ENCODE peak calls at places on chromosomes 3 and 15, in ten cellular contexts. One of them, this sample, is unnamed.

GRCh38 chr3:133595341-133595740 is 21.9 kb downstream of the CDV3 start:
- DNase-seq in heart right ventricle: no peak
- DNase-seq in AG04450: no peak
- DNase-seq in breast epithelium: no peak
- DNase-seq in upper lobe of right lung: no peak
- DNase-seq in fibroblast of lung: no peak
- DNase-seq in heart left ventricle: no peak
- DNase-seq in CD4-positive, alpha-beta memory T cell: no peak
- DNase-seq in Panc1: no peak
- DNase-seq in effector memory CD4-positive, alpha-beta T cell: no peak
- DNase-seq in this sample: no peak

GRCh38 chr3:171256445-171257250 is 203.6 kb downstream of the TNIK start:
- DNase-seq in heart right ventricle: no peak
- DNase-seq in CD4-positive, alpha-beta memory T cell: no peak
- DNase-seq in breast epithelium: no peak
- DNase-seq in fibroblast of lung: peak; percentile 12
- DNase-seq in Panc1: no peak
- DNase-seq in AG04450: no peak
- DNase-seq in effector memory CD4-positive, alpha-beta T cell: no peak
- DNase-seq in heart left ventricle: no peak
- DNase-seq in upper lobe of right lung: no peak
- DNase-seq in this sample: no peak

GRCh38 chr3:13124631-13125030 is 51.4 kb upstream of the IQSEC1 start:
- DNase-seq in CD4-positive, alpha-beta memory T cell: no peak
- DNase-seq in heart left ventricle: no peak
- DNase-seq in heart right ventricle: no peak
- DNase-seq in Panc1: no peak
- DNase-seq in fibroblast of lung: no peak
- DNase-seq in AG04450: no peak
- DNase-seq in effector memory CD4-positive, alpha-beta T cell: no peak
- DNase-seq in upper lobe of right lung: peak; percentile 40
- DNase-seq in breast epithelium: no peak
- DNase-seq in this sample: no peak

GRCh38 chr3:42061711-42062408 is 29.3 kb upstream of the TRAK1 start:
- DNase-seq in heart left ventricle: peak; percentile 92
- DNase-seq in AG04450: peak; percentile 63
- DNase-seq in upper lobe of right lung: no peak
- DNase-seq in fibroblast of lung: peak; percentile 90
- DNase-seq in Panc1: no peak
- DNase-seq in effector memory CD4-positive, alpha-beta T cell: no peak
- DNase-seq in breast epithelium: peak; percentile 45
- DNase-seq in CD4-positive, alpha-beta memory T cell: no peak
- DNase-seq in heart right ventricle: peak; percentile 74
- DNase-seq in this sample: peak; percentile 91

GRCh38 chr3:189260556-189261493 is 89.1 kb downstream of the TPRG1 start:
- DNase-seq in effector memory CD4-positive, alpha-beta T cell: no peak
- DNase-seq in AG04450: no peak
- DNase-seq in CD4-positive, alpha-beta memory T cell: no peak
- DNase-seq in Panc1: no peak
- DNase-seq in fibroblast of lung: no peak
- DNase-seq in breast epithelium: peak; percentile 81
- DNase-seq in heart right ventricle: peak; percentile 59
- DNase-seq in upper lobe of right lung: peak; percentile 72
- DNase-seq in heart left ventricle: peak; percentile 67
- DNase-seq in this sample: peak; percentile 81

GRCh38 chr3:46214751-46215352 is 6.7 kb upstream of the CCR1 start:
- DNase-seq in breast epithelium: no peak
- DNase-seq in effector memory CD4-positive, alpha-beta T cell: no peak
- DNase-seq in upper lobe of right lung: peak; percentile 88
- DNase-seq in AG04450: no peak
- DNase-seq in CD4-positive, alpha-beta memory T cell: no peak
- DNase-seq in fibroblast of lung: peak; percentile 9
- DNase-seq in heart left ventricle: no peak
- DNase-seq in Panc1: no peak
- DNase-seq in heart right ventricle: no peak
- DNase-seq in this sample: no peak

GRCh38 chr15:49045691-49046112 is 544 bp downstream of the SECISBP2L start:
- DNase-seq in AG04450: no peak
- DNase-seq in heart left ventricle: no peak
- DNase-seq in heart right ventricle: no peak
- DNase-seq in effector memory CD4-positive, alpha-beta T cell: no peak
- DNase-seq in upper lobe of right lung: no peak
- DNase-seq in fibroblast of lung: peak; percentile 40
- DNase-seq in CD4-positive, alpha-beta memory T cell: peak; percentile 13
- DNase-seq in Panc1: no peak
- DNase-seq in breast epithelium: no peak
- DNase-seq in this sample: no peak

GRCh38 chr3:69740103-69741021 is 1.1 kb downstream of the MITF start:
- DNase-seq in Panc1: no peak
- DNase-seq in CD4-positive, alpha-beta memory T cell: no peak
- DNase-seq in fibroblast of lung: no peak
- DNase-seq in heart left ventricle: peak; percentile 40
- DNase-seq in upper lobe of right lung: peak; percentile 87
- DNase-seq in breast epithelium: peak; percentile 28
- DNase-seq in heart right ventricle: peak; percentile 22
- DNase-seq in AG04450: no peak
- DNase-seq in effector memory CD4-positive, alpha-beta T cell: no peak
- DNase-seq in this sample: no peak

GRCh38 chr3:127817331-127817821 is 4.9 kb downstream of the MGLL start:
- DNase-seq in upper lobe of right lung: no peak
- DNase-seq in CD4-positive, alpha-beta memory T cell: no peak
- DNase-seq in Panc1: peak; percentile 85
- DNase-seq in effector memory CD4-positive, alpha-beta T cell: no peak
- DNase-seq in AG04450: no peak
- DNase-seq in heart right ventricle: no peak
- DNase-seq in fibroblast of lung: peak; percentile 81
- DNase-seq in breast epithelium: no peak
- DNase-seq in heart left ventricle: peak; percentile 45
- DNase-seq in this sample: no peak

DNA sequence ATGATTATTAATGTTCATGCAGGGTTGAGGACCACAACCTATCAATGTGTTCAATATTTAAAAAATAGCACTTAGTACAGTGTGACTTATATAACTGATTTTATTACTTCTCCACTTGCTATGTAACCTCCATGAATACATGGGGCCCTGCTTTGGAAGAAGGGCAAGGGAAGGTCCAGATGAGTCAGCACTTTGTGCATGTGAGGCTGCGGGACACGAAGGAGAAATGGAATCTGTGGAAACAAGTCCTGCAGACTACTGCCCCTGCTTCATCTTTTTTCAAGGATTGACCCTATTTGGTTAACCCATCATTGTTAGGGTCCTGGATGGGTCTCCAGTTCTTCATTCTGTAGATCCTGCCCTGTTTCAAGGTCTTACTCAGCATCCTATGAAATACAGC is 1.6 kb downstream of the NXPE3 start:
- DNase-seq in heart left ventricle: peak; percentile 47
- DNase-seq in CD4-positive, alpha-beta memory T cell: no peak
- DNase-seq in AG04450: peak; percentile 61
- DNase-seq in effector memory CD4-positive, alpha-beta T cell: no peak
- DNase-seq in breast epithelium: no peak
- DNase-seq in Panc1: peak; percentile 33
- DNase-seq in upper lobe of right lung: no peak
- DNase-seq in heart right ventricle: no peak
- DNase-seq in fibroblast of lung: peak; percentile 89
- DNase-seq in this sample: no peak
- H3K4me3 ChIP-seq in heart left ventricle: no peak overlapping the region
- H3K4me3 ChIP-seq in CD4-positive, alpha-beta memory T cell: no peak overlapping the region
- H3K4me3 ChIP-seq in AG04450: peak overlapping the region; percentile 93
- H3K4me3 ChIP-seq in effector memory CD4-positive, alpha-beta T cell: no peak overlapping the region
- H3K4me3 ChIP-seq in breast epithelium: peak overlapping the region; percentile 86
- H3K4me3 ChIP-seq in Panc1: peak overlapping the region; percentile 76
- H3K4me3 ChIP-seq in upper lobe of right lung: peak overlapping the region; percentile 94
- H3K4me3 ChIP-seq in heart right ventricle: peak overlapping the region; percentile 98
- H3K4me3 ChIP-seq in fibroblast of lung: peak overlapping the region; percentile 79
- H3K4me3 ChIP-seq in this sample: peak overlapping the region; percentile 89

DNA sequence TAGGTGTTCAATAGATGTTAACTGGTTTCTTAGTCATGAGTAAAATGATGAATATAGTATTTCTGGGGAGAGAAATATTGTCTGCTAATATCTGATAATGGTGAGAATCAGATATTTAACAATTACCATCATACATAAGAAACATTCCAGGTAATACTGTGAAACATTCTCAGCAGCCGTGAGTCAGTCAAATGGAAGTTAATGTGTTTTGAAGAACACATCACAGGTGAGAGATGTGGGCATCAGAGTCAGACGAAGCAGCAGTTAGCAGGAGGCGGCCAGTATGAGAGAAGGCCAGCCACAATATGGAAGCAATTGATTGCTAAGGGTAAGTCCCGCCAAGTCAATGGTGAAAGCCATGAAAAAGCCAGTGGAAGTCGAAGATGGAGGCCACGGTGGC is 1035.9 kb downstream of the TUSC7 start:
- DNase-seq in heart left ventricle: no peak
- DNase-seq in Panc1: no peak
- DNase-seq in upper lobe of right lung: no peak
- DNase-seq in AG04450: no peak
- DNase-seq in effector memory CD4-positive, alpha-beta T cell: no peak
- DNase-seq in CD4-positive, alpha-beta memory T cell: no peak
- DNase-seq in fibroblast of lung: no peak
- DNase-seq in breast epithelium: no peak
- DNase-seq in heart right ventricle: no peak
- DNase-seq in this sample: no peak
- H3K9me3 ChIP-seq in heart left ventricle: no peaks in the 10 kb centered on the region
- H3K9me3 ChIP-seq in Panc1: no peaks in the 10 kb centered on the region
- H3K9me3 ChIP-seq in upper lobe of right lung: no peaks in the 10 kb centered on the region
- H3K9me3 ChIP-seq in AG04450: no peaks in the 10 kb centered on the region
- H3K9me3 ChIP-seq in effector memory CD4-positive, alpha-beta T cell: no peaks in the 10 kb centered on the region
- H3K9me3 ChIP-seq in CD4-positive, alpha-beta memory T cell: no peaks in the 10 kb centered on the region
- H3K9me3 ChIP-seq in fibroblast of lung: no peaks in the 10 kb centered on the region
- H3K9me3 ChIP-seq in breast epithelium: no peaks in the 10 kb centered on the region
- H3K9me3 ChIP-seq in heart right ventricle: no peaks in the 10 kb centered on the region
- H3K9me3 ChIP-seq in this sample: no peaks in the 10 kb centered on the region

GRCh38 chr3:101556064-101556463 is 5.6 kb upstream of the TRMT10C start:
- DNase-seq in fibroblast of lung: no peak
- DNase-seq in heart left ventricle: no peak
- DNase-seq in CD4-positive, alpha-beta memory T cell: no peak
- DNase-seq in heart right ventricle: no peak
- DNase-seq in breast epithelium: no peak
- DNase-seq in AG04450: no peak
- DNase-seq in effector memory CD4-positive, alpha-beta T cell: no peak
- DNase-seq in upper lobe of right lung: no peak
- DNase-seq in Panc1: no peak
- DNase-seq in this sample: no peak
- H3K27ac ChIP-seq in fibroblast of lung: no peak overlapping the region
- H3K27ac ChIP-seq in heart left ventricle: no peak overlapping the region
- H3K27ac ChIP-seq in CD4-positive, alpha-beta memory T cell: no peak overlapping the region
- H3K27ac ChIP-seq in heart right ventricle: no peak overlapping the region
- H3K27ac ChIP-seq in breast epithelium: no peak overlapping the region
- H3K27ac ChIP-seq in AG04450: no peak overlapping the region
- H3K27ac ChIP-seq in effector memory CD4-positive, alpha-beta T cell: no peak overlapping the region
- H3K27ac ChIP-seq in upper lobe of right lung: no peak overlapping the region
- H3K27ac ChIP-seq in Panc1: no peak overlapping the region
- H3K27ac ChIP-seq in this sample: no peak overlapping the region

GRCh38 chr15:59457103-59457502 is 19.1 kb downstream of the FAM81A start:
- DNase-seq in CD4-positive, alpha-beta memory T cell: no peak
- DNase-seq in breast epithelium: no peak
- DNase-seq in heart right ventricle: no peak
- DNase-seq in AG04450: no peak
- DNase-seq in Panc1: no peak
- DNase-seq in effector memory CD4-positive, alpha-beta T cell: no peak
- DNase-seq in fibroblast of lung: peak; percentile 9
- DNase-seq in upper lobe of right lung: no peak
- DNase-seq in heart left ventricle: no peak
- DNase-seq in this sample: no peak

GRCh38 chr15:59453474-59454215 is 15.7 kb downstream of the FAM81A start:
- DNase-seq in fibroblast of lung: no peak
- DNase-seq in AG04450: no peak
- DNase-seq in breast epithelium: no peak
- DNase-seq in Panc1: no peak
- DNase-seq in heart right ventricle: no peak
- DNase-seq in heart left ventricle: no peak
- DNase-seq in effector memory CD4-positive, alpha-beta T cell: no peak
- DNase-seq in upper lobe of right lung: no peak
- DNase-seq in CD4-positive, alpha-beta memory T cell: no peak
- DNase-seq in this sample: no peak

GRCh38 chr15:59461521-59461920 is 23.5 kb downstream of the FAM81A start:
- DNase-seq in breast epithelium: no peak
- DNase-seq in effector memory CD4-positive, alpha-beta T cell: no peak
- DNase-seq in CD4-positive, alpha-beta memory T cell: no peak
- DNase-seq in AG04450: no peak
- DNase-seq in heart left ventricle: no peak
- DNase-seq in upper lobe of right lung: no peak
- DNase-seq in Panc1: no peak
- DNase-seq in heart right ventricle: no peak
- DNase-seq in fibroblast of lung: no peak
- DNase-seq in this sample: no peak

DNA sequence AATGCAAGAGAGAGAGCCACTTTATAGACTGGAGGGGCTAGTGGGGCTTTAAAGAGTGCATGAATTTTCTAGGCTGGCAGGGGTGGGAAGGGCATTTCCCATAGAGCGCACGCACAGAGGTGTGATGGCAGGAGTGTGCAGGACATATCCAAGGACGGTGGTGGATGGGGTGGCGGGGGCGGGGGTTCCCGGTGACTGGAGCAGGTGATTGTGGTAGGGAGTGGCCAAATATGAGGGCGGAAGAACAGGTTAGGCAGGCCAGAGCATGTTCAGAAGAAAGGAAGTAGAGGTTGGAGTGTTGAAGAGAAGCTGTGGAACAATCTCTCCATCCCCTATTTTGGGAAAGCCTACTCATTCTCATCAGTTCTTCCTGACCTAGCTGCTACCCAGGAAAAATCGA is 18.1 kb downstream of the FAM81A start:
- DNase-seq in effector memory CD4-positive, alpha-beta T cell: no peak
- DNase-seq in Panc1: no peak
- DNase-seq in AG04450: no peak
- DNase-seq in CD4-positive, alpha-beta memory T cell: no peak
- DNase-seq in breast epithelium: peak; percentile 66
- DNase-seq in upper lobe of right lung: peak; percentile 71
- DNase-seq in heart left ventricle: no peak
- DNase-seq in fibroblast of lung: no peak
- DNase-seq in heart right ventricle: no peak
- DNase-seq in this sample: no peak
- H3K4me3 ChIP-seq in effector memory CD4-positive, alpha-beta T cell: no peak overlapping the region
- H3K4me3 ChIP-seq in Panc1: no peak overlapping the region
- H3K4me3 ChIP-seq in AG04450: no peak overlapping the region
- H3K4me3 ChIP-seq in CD4-positive, alpha-beta memory T cell: no peak overlapping the region
- H3K4me3 ChIP-seq in breast epithelium: peak overlapping the region; percentile 12
- H3K4me3 ChIP-seq in upper lobe of right lung: no peak overlapping the region
- H3K4me3 ChIP-seq in heart left ventricle: no peak overlapping the region
- H3K4me3 ChIP-seq in fibroblast of lung: no peak overlapping the region
- H3K4me3 ChIP-seq in heart right ventricle: no peak overlapping the region
- H3K4me3 ChIP-seq in this sample: no peak overlapping the region